ENCODE peak calls at places on chromosomes 6 and 20, in four cellular contexts. One of them, this sample, is unnamed.

GRCh38 chr6:163708459-163708858 is 293.9 kb downstream of the QKI start:
- DNase-seq in CD8-positive, alpha-beta T cell: no peak
- DNase-seq in heart right ventricle: no peak
- DNase-seq in hepatocyte: no peak
- DNase-seq in this sample: no peak

GRCh38 chr6:48844696-48845095 is 618.4 kb downstream of the MMUT start:
- DNase-seq in heart right ventricle: no peak
- DNase-seq in CD8-positive, alpha-beta T cell: no peak
- DNase-seq in hepatocyte: no peak
- DNase-seq in this sample: no peak

GRCh38 chr6:104682722-104683643 is 176.7 kb downstream of the HACE1 start:
- DNase-seq in CD8-positive, alpha-beta T cell: peak; percentile 81
- DNase-seq in heart right ventricle: peak; percentile 59
- DNase-seq in hepatocyte: peak; percentile 61
- DNase-seq in this sample: peak; percentile 80

GRCh38 chr6:89237158-89237557 is 20.0 kb upstream of the GABRR1 start:
- DNase-seq in CD8-positive, alpha-beta T cell: no peak
- DNase-seq in heart right ventricle: no peak
- DNase-seq in hepatocyte: no peak
- DNase-seq in this sample: no peak

GRCh38 chr6:144710207-144710606 is 425.1 kb downstream of the UTRN start:
- DNase-seq in hepatocyte: no peak
- DNase-seq in heart right ventricle: no peak
- DNase-seq in CD8-positive, alpha-beta T cell: no peak
- DNase-seq in this sample: no peak

GRCh38 chr6:169263374-169263773 is 9.7 kb upstream of the THBS2 start:
- DNase-seq in hepatocyte: no peak
- DNase-seq in heart right ventricle: no peak
- DNase-seq in CD8-positive, alpha-beta T cell: no peak
- DNase-seq in this sample: no peak

GRCh38 chr6:135850882-135851281 is 619 bp upstream of the PDE7B start:
- DNase-seq in hepatocyte: no peak
- DNase-seq in heart right ventricle: no peak
- DNase-seq in CD8-positive, alpha-beta T cell: no peak
- DNase-seq in this sample: no peak

GRCh38 chr6:57261896-57262295 is 39.8 kb upstream of the RAB23 start:
- DNase-seq in CD8-positive, alpha-beta T cell: no peak
- DNase-seq in heart right ventricle: no peak
- DNase-seq in hepatocyte: no peak
- DNase-seq in this sample: no peak

GRCh38 chr6:75624335-75624734 is 22.7 kb downstream of the SENP6 start:
- DNase-seq in heart right ventricle: no peak
- DNase-seq in CD8-positive, alpha-beta T cell: no peak
- DNase-seq in hepatocyte: no peak
- DNase-seq in this sample: no peak

GRCh38 chr6:143772662-143773061 is 70.5 kb upstream of the LTV1 start:
- DNase-seq in heart right ventricle: no peak
- DNase-seq in hepatocyte: no peak
- DNase-seq in CD8-positive, alpha-beta T cell: no peak
- DNase-seq in this sample: no peak

GRCh38 chr6:105881608-105882007 is 204.5 kb upstream of the PRDM1 start:
- DNase-seq in heart right ventricle: no peak
- DNase-seq in hepatocyte: no peak
- DNase-seq in CD8-positive, alpha-beta T cell: no peak
- DNase-seq in this sample: no peak

GRCh38 chr20:3812975-3813599 is 7.3 kb upstream of the AP5S1 start:
- DNase-seq in CD8-positive, alpha-beta T cell: no peak
- DNase-seq in heart right ventricle: no peak
- DNase-seq in hepatocyte: no peak
- DNase-seq in this sample: no peak

DNA sequence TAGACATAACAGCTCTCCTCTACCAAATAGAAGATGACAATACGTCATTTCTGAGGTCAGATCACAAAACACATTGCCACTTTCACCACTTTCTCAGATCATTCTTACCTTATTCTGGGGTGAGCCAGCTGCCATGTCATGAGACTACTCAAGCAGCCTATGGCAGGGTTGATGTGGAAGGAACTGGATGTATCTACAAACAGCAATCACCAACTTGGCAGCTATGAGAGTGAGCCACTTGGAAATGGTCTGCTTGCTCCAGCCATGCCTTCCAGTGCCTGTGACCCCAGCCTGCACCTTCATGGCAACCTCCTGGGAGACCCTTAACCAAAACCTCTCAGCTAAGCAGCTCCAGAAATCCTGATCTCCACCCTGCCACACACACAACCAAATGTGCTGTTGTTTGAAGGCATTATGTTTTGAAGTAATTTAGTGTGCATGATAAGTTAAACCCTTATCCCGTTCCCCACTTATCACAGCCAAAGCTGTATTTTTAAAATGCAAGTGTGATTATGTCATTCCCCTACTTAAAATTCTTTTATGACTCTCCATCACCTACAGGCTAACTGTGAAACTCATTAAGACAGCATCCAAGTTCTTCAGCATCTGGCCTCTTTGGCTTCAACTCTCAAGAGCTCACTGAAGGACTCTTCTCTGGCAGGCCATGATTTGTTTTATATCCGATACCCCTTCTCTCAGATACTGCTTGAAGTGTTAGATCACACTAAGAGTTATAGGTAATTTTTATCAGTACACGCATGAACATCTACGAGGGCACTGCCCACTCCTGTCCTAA is 150.6 kb downstream of the LY86 start:
- DNase-seq in heart right ventricle: no peak
- DNase-seq in hepatocyte: no peak
- DNase-seq in CD8-positive, alpha-beta T cell: no peak
- DNase-seq in this sample: no peak
- H3K4me1 ChIP-seq in heart right ventricle: peaks cover 7% of the 10 kb centered on the region
- H3K4me1 ChIP-seq in hepatocyte: peaks cover 6% of the 10 kb centered on the region
- H3K4me1 ChIP-seq in CD8-positive, alpha-beta T cell: no peaks in the 10 kb centered on the region
- H3K4me1 ChIP-seq in this sample: peaks cover 2% of the 10 kb centered on the region

GRCh38 chr6:33418690-33419291 is 884 bp upstream of the CUTA start:
- DNase-seq in CD8-positive, alpha-beta T cell: no peak
- DNase-seq in hepatocyte: no peak
- DNase-seq in heart right ventricle: no peak
- DNase-seq in this sample: no peak

GRCh38 chr6:33416386-33417126 is 1.4 kb downstream of the CUTA start:
- DNase-seq in hepatocyte: no peak
- DNase-seq in CD8-positive, alpha-beta T cell: no peak
- DNase-seq in heart right ventricle: no peak
- DNase-seq in this sample: no peak

GRCh38 chr6:33415831-33416230 is 2.1 kb downstream of the CUTA start:
- DNase-seq in hepatocyte: no peak
- DNase-seq in heart right ventricle: no peak
- DNase-seq in CD8-positive, alpha-beta T cell: no peak
- DNase-seq in this sample: no peak

GRCh38 chr6:33417903-33418689 is at the start of gene CUTA:
- DNase-seq in CD8-positive, alpha-beta T cell: peak; percentile 98
- DNase-seq in hepatocyte: peak; percentile 100
- DNase-seq in heart right ventricle: peak; percentile 99
- DNase-seq in this sample: peak; percentile 99

GRCh38 chr6:33417127-33417902 is 592 bp downstream of the CUTA start:
- DNase-seq in heart right ventricle: no peak
- DNase-seq in CD8-positive, alpha-beta T cell: no peak
- DNase-seq in hepatocyte: peak; percentile 61
- DNase-seq in this sample: no peak
- H3K4me1 ChIP-seq in heart right ventricle: peaks cover 31% of the 10 kb centered on the region
- H3K4me1 ChIP-seq in CD8-positive, alpha-beta T cell: peaks cover 75% of the 10 kb centered on the region
- H3K4me1 ChIP-seq in hepatocyte: peaks cover 25% of the 10 kb centered on the region
- H3K4me1 ChIP-seq in this sample: peaks cover 9% of the 10 kb centered on the region

DNA sequence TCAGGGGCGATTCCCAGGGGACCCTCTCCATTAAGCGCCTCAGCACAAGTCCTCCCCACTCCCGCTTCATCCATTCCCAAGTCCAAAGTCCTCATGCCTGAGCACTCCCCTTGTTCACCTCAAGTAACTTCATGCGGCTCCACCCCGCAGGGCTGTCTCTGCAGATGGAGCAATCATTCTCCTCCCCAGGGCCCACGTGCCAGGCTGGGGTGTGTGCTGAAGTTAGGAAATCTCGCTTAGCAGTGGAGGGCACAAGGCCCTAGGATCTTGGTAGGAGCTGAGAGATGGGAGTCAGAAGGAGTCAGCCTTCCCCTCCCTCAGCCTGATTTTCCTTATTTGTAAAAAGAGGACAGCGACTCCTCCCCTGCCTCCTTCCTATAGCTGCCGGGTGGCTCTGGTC is 3.5 kb downstream of the TGM3 start:
- DNase-seq in heart right ventricle: peak; percentile 27
- DNase-seq in CD8-positive, alpha-beta T cell: no peak
- DNase-seq in hepatocyte: peak; percentile 75
- DNase-seq in this sample: no peak
- H3K4me1 ChIP-seq in heart right ventricle: no peaks in the 10 kb centered on the region
- H3K4me1 ChIP-seq in CD8-positive, alpha-beta T cell: no peaks in the 10 kb centered on the region
- H3K4me1 ChIP-seq in hepatocyte: peaks cover 18% of the 10 kb centered on the region
- H3K4me1 ChIP-seq in this sample: no peaks in the 10 kb centered on the region

DNA sequence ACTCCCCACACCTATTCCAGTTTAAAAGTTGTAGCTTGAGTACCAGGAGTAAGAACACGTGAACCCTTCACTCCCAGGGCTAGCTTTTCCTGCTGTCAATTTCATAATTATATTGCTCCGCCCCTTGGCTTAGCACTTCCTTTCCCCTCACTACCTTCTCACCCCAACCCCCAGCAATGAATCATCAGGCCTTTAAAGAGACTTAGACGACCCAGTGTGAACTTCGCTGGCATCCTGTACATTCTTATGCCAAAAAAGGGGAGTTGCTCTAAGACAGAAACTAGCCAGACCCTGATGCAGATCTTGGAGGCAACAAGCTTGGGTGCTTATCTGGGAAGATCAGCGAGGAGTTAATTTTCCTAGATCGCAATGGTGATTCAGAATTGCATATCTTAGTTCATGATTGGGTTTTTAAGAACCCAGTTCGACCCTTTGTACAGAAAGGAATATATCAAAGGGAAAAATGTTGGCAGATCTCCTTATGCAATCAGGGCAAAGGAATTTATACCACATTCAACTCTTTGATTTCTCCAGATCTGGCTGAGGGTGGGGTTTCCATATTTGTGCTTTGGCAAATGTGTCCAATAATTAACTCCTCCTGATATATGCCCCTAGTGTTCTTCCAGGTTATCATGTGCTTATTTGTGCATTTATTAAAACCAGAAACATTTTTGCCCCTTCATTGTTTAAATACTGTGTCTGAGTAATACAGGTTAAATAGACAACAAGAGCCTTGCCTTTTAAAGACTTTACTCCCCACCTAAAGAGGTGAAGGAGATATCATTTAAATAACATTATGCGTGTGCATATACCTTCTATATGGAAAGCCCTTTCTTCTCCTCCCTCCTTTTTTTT is 8.1 kb upstream of the ATXN1 start:
- DNase-seq in CD8-positive, alpha-beta T cell: peak; percentile 76
- DNase-seq in hepatocyte: peak; percentile 65
- DNase-seq in heart right ventricle: no peak
- DNase-seq in this sample: no peak
- H3K4me1 ChIP-seq in CD8-positive, alpha-beta T cell: peaks cover 26% of the 10 kb centered on the region
- H3K4me1 ChIP-seq in hepatocyte: peaks cover 23% of the 10 kb centered on the region
- H3K4me1 ChIP-seq in heart right ventricle: peaks cover 30% of the 10 kb centered on the region
- H3K4me1 ChIP-seq in this sample: no peaks in the 10 kb centered on the region

DNA sequence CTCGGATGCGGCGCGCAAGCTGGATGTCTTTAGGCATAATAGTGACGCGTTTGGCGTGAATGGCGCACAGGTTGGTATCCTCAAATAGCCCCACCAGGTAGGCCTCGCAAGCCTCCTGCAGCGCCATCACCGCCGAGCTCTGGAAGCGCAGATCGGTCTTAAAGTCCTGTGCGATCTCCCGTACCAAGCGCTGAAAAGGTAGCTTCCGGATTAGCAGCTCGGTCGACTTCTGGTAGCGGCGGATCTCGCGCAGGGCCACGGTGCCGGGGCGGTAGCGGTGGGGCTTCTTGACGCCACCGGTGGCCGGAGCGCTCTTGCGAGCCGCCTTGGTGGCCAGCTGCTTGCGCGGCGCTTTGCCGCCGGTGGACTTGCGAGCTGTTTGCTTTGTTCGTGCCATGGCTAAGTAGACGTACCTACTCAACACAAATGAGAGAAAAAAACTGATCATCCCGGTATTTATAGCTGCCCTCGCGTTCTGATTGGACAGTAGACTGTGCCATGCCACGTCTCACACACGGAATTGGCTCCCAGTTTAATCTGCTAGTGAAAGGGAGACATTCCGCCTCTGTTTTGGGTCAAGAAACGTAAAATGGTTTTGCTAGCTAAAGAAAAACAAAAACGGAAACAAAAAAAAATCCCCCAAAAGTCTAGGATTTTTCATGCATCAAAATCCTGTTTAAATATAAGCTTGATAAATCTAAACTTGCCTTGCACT is 40.1 kb downstream of the OR2B2 start:
- DNase-seq in CD8-positive, alpha-beta T cell: peak; percentile 90
- DNase-seq in hepatocyte: peak; percentile 88
- DNase-seq in heart right ventricle: peak; percentile 36
- DNase-seq in this sample: peak; percentile 84
- H3K4me1 ChIP-seq in CD8-positive, alpha-beta T cell: peaks cover 20% of the 10 kb centered on the region
- H3K4me1 ChIP-seq in hepatocyte: peaks cover 4% of the 10 kb centered on the region
- H3K4me1 ChIP-seq in heart right ventricle: peaks cover 13% of the 10 kb centered on the region
- H3K4me1 ChIP-seq in this sample: no peaks in the 10 kb centered on the region

DNA sequence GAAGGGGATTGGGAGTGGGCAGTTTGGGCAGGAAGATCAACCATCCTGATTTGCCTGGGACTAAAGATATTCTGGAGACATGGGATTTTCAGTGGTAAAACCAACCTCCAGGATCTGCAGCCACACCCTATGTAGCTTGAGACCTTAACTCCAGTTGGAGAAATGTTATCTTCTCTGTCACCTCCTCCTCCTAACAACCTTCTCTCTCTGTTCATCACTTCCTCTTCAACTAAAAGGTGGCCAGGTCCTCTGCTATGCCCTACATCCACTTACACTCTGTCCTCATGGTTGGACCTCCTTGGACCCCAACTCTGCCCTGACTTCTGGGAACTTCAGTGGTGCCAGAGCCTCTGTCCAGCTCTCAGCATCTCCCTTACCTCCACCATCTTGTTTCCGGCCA is 42.0 kb upstream of the SLC9A8 start:
- DNase-seq in CD8-positive, alpha-beta T cell: no peak
- DNase-seq in hepatocyte: no peak
- DNase-seq in heart right ventricle: no peak
- DNase-seq in this sample: no peak
- H3K4me1 ChIP-seq in CD8-positive, alpha-beta T cell: peaks cover 26% of the 10 kb centered on the region
- H3K4me1 ChIP-seq in hepatocyte: peaks cover 27% of the 10 kb centered on the region
- H3K4me1 ChIP-seq in heart right ventricle: peaks cover 25% of the 10 kb centered on the region
- H3K4me1 ChIP-seq in this sample: peaks cover 9% of the 10 kb centered on the region

This sample was measured in BE2C.